ENCODE peak calls at places on chromosome 3, in ten cellular contexts. T is progenitor cell of endocrine pancreas, R is GM20000, B is WTC11, H is RWPE2, M is brain microvascular endothelial cell, D is heart left ventricle, K is endodermal cell, W is BE2C, X is stomach. Y is an unnamed sample.

GRCh38 chr3:130543322-130543721 is 26.3 kb downstream of the COL6A6 start:
- DNase-seq in T (no peak), R (no peak), B (no peak), H (no peak), M (no peak), D (no peak), K (no peak), W (no peak), X (no peak), Y (no peak)

GRCh38 chr3:113136071-113136470 is 75.3 kb upstream of the BOC start:
- DNase-seq in T (no peak), R (no peak), B (no peak), H (no peak), M (no peak), D (no peak), K (no peak), W (no peak), X (no peak), Y (no peak)

GRCh38 chr3:189914799-189915198 is 205.9 kb downstream of the P3H2 start:
- DNase-seq in T (no peak), R (no peak), B (no peak), H (peak), M (peak), D (no peak), K (no peak), W (no peak), X (no peak), Y (no peak)

GRCh38 chr3:127456471-127457093 is 134.0 kb downstream of the TPRA1 start:
- DNase-seq in T (no peak), R (no peak), B (peak), H (peak), M (peak), D (no peak), K (peak), W (peak), X (peak), Y (peak)

GRCh38 chr3:140093742-140094141 is 158.8 kb downstream of the CLSTN2 start:
- DNase-seq in T (no peak), R (no peak), B (no peak), H (no peak), M (peak), D (no peak), K (no peak), W (peak), X (peak), Y (no peak)

GRCh38 chr3:194123735-194124134 is 12.2 kb upstream of the HES1 start:
- DNase-seq in T (no peak), R (no peak), B (no peak), H (no peak), M (no peak), D (no peak), K (no peak), W (no peak), X (no peak), Y (no peak)

GRCh38 chr3:102979682-102980378 is 545.0 kb downstream of the ZPLD1 start:
- DNase-seq in T (no peak), R (no peak), B (no peak), H (peak), M (peak), D (peak), K (no peak), W (peak), X (peak), Y (no peak)

GRCh38 chr3:31041161-31041978 is 146.9 kb upstream of the GADL1 start:
- DNase-seq in T (no peak), R (no peak), B (peak), H (peak), M (peak), D (no peak), K (peak), W (no peak), X (no peak), Y (no peak)

GRCh38 chr3:19573644-19574043 is 360.4 kb downstream of the EFHB start:
- DNase-seq in T (no peak), R (no peak), B (no peak), H (no peak), M (no peak), D (no peak), K (no peak), W (no peak), X (no peak), Y (no peak)

GRCh38 chr3:9704343-9705322 is 1.0 kb downstream of the CPNE9 start:
- DNase-seq in T (peak), R (peak), B (peak), H (no peak), M (no peak), D (no peak), K (peak), W (peak), X (peak), Y (no peak)

GRCh38 chr3:171242170-171242569 is 215.7 kb upstream of the SLC2A2 start:
- DNase-seq in T (no peak), R (no peak), B (no peak), H (no peak), M (no peak), D (no peak), K (no peak), W (no peak), X (no peak), Y (no peak)

GRCh38 chr3:160448845-160449659 is 534 bp downstream of the TRIM59 start:
- DNase-seq in T (no peak), R (peak), B (no peak), H (peak), M (no peak), D (peak), K (no peak), W (no peak), X (no peak), Y (no peak)

GRCh38 chr3:122680381-122681293 is at the start of gene PARP14:
- DNase-seq in T (peak), R (peak), B (peak), H (no peak), M (peak), D (peak), K (peak), W (peak), X (peak), Y (no peak)

GRCh38 chr3:171056528-171056927 is 30.0 kb upstream of the SLC2A2 start:
- DNase-seq in T (no peak), R (no peak), B (no peak), H (no peak), M (peak), D (no peak), K (no peak), W (no peak), X (no peak), Y (no peak)

GRCh38 chr3:72054976-72055375 is 270.0 kb upstream of the PROK2 start:
- DNase-seq in T (no peak), R (no peak), B (no peak), H (no peak), M (no peak), D (no peak), K (no peak), W (no peak), X (no peak), Y (no peak)

GRCh38 chr3:8953336-8953735 is 9.9 kb downstream of the RAD18 start:
- DNase-seq in T (no peak), R (no peak), B (no peak), H (no peak), M (no peak), D (no peak), K (no peak), W (no peak), X (no peak), Y (no peak)

GRCh38 chr3:74426571-74426970 is 187.9 kb downstream of the CNTN3 start:
- DNase-seq in T (no peak), R (no peak), B (no peak), H (no peak), M (peak), D (no peak), K (no peak), W (no peak), X (no peak), Y (no peak)

GRCh38 chr3:105868450-105868744 is 415 bp downstream of the CBLB start:
- DNase-seq in T (peak), R (peak), B (peak), H (peak), M (peak), D (peak), K (peak), W (peak), X (peak), Y (peak)

GRCh38 chr3:17955411-17955810 is 213.0 kb upstream of the TBC1D5 start:
- DNase-seq in T (no peak), R (no peak), B (no peak), H (no peak), M (no peak), D (no peak), K (no peak), W (no peak), X (no peak), Y (no peak)

GRCh38 chr3:127560051-127560787 is 30.3 kb downstream of the TPRA1 start:
- DNase-seq in T (no peak), R (no peak), B (no peak), H (no peak), M (no peak), D (no peak), K (no peak), W (no peak), X (no peak), Y (no peak)

GRCh38 chr3:69541059-69541471 is 155.2 kb upstream of the FRMD4B start:
- DNase-seq in T (peak), R (no peak), B (peak), H (peak), M (no peak), D (no peak), K (peak), W (peak), X (no peak), Y (no peak)

GRCh38 chr3:123347205-123347604 is 101.7 kb downstream of the ADCY5 start:
- DNase-seq in T (no peak), R (no peak), B (no peak), H (peak), M (no peak), D (no peak), K (no peak), W (no peak), X (no peak), Y (no peak)

GRCh38 chr3:156533205-156533604 is 21.7 kb downstream of the SSR3 start:
- DNase-seq in T (no peak), R (no peak), B (no peak), H (no peak), M (peak), D (no peak), K (no peak), W (no peak), X (no peak), Y (no peak)

GRCh38 chr3:156532730-156533129 is 22.2 kb downstream of the SSR3 start:
- DNase-seq in T (no peak), R (no peak), B (no peak), H (no peak), M (no peak), D (no peak), K (no peak), W (no peak), X (no peak), Y (no peak)

GRCh38 chr3:156536524-156537316 is 18.2 kb downstream of the SSR3 start:
- DNase-seq in T (no peak), R (no peak), B (no peak), H (no peak), M (no peak), D (no peak), K (no peak), W (no peak), X (no peak), Y (no peak)

GRCh38 chr3:156535798-156536197 is 19.1 kb downstream of the SSR3 start:
- DNase-seq in T (no peak), R (no peak), B (no peak), H (no peak), M (no peak), D (no peak), K (no peak), W (no peak), X (no peak), Y (no peak)

DNA sequence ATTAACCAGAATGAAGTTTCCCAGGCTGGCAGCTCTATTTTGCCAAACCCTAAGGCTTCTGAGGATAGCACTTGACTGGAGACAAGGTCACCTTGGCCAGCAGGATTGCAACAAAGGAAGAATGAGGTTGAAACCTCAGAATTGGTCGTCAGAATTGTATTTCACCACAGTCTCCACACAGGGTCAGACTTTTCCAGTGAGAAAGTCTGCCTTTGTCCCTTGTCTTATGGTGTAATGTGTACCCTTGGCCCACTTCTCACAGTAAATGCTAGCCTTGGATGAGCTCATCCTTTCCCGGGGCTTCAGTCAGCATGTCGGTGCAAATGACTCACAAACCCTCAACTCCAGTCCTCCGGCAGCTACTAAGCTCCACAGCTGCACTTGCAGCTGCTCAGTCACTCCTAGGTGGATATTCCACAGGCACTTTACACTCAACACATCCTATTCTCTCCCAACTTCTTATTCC is 19.7 kb downstream of the SSR3 start:
- DNase-seq in T (no peak), R (no peak), B (no peak), H (peak), M (peak), D (no peak), K (peak), W (peak), X (peak), Y (no peak)
- TF ChIP-seq CTCF in T (peak), R (no peak), B (no peak), H (peak), M (peak), D (peak), K (peak), W (peak), X (no peak), Y (peak)

GRCh38 chr3:55903680-55904079 is 416.6 kb upstream of the WNT5A start:
- DNase-seq in T (no peak), R (no peak), B (no peak), H (no peak), M (no peak), D (no peak), K (no peak), W (no peak), X (no peak), Y (no peak)

GRCh38 chr3:55897573-55898224 is 410.6 kb upstream of the WNT5A start:
- DNase-seq in T (no peak), R (no peak), B (no peak), H (no peak), M (no peak), D (no peak), K (peak), W (no peak), X (no peak), Y (no peak)

GRCh38 chr3:55904716-55905115 is 417.6 kb upstream of the WNT5A start:
- DNase-seq in T (no peak), R (no peak), B (no peak), H (no peak), M (no peak), D (no peak), K (no peak), W (no peak), X (no peak), Y (no peak)

GRCh38 chr3:55896155-55896554 is 409.0 kb upstream of the WNT5A start:
- DNase-seq in T (no peak), R (no peak), B (no peak), H (no peak), M (no peak), D (no peak), K (no peak), W (no peak), X (no peak), Y (no peak)

GRCh38 chr3:55899887-55900286 is 412.8 kb upstream of the WNT5A start:
- DNase-seq in T (no peak), R (peak), B (peak), H (no peak), M (no peak), D (no peak), K (peak), W (peak), X (no peak), Y (no peak)
- TF ChIP-seq CTCF in T (peak), R (no peak), B (no peak), H (peak), M (peak), D (no peak), K (peak), W (peak), X (no peak), Y (peak)

DNA sequence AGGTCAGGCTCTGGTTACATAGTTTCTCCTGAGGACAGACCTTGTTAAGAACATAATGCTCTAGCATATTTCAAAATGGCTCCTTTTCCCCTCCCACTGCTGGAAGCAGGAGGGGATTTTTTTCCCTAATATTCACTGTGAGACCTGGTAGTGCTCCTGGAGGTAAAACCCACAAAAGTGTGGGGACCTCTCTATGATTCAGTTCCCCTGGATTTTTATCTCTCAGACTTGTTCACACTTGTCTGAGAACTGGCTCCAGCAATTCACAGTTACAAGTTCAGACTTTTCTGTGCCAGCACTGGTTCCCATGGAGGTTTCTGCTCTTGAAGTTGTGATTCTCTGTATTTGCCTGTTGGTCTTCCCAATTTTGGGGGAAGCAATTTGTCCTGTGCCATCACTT is 36.3 kb upstream of the PCOLCE2 start:
- DNase-seq in T (no peak), R (no peak), B (no peak), H (no peak), M (no peak), D (no peak), K (no peak), W (no peak), X (no peak), Y (no peak)
- TF ChIP-seq CTCF in T (no peak), R (no peak), B (no peak), H (no peak), M (no peak), D (no peak), K (no peak), W (no peak), X (no peak), Y (no peak)

DNA sequence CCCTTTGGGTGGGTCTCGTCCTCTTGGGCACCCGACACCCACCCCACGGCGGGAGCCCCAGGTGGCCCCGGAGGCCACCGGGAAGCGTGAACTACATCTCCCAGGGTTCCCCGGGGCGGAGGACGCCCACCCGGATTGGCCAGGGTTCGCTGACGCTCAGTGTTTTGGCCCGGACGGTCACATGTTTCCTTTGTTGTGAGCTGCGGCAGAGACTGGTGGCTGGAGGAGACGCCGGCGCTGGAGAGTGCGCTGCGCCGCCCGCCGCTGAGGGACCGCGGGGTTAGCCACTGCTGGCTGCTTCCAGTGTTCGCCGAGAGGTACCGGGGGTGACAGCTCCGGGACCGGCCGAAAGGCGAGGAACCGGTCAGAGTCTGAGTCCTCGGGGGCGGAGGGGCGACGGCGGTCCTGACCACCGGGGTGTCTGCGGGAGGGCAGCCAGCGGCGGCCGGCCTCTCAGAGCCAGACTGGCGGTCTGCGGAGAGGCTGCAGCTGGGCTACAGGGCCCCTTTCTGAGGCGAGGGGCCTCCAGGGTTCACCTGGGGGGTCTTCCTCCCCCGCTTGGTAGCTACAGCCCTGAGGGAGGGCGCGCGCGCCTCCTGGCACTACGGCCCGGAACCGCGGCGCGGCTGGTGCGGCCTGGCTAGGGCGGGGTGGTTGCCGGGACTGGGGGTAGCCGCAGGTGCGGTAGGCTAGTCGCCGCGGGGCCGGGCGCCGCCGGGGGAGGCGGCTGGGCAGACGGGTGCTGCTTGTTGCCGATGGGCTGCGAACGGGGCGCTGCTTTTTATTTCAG is at the start of gene KLHL24:
- DNase-seq in T (peak), R (peak), B (peak), H (peak), M (peak), D (peak), K (peak), W (peak), X (peak), Y (peak)
- TF ChIP-seq CTCF in T (no peak), R (no peak), B (no peak), H (peak), M (peak), D (no peak), K (peak), W (no peak), X (no peak), Y (peak)

GRCh38 chr3:120198305-120198878 is 86.6 kb downstream of the GPR156 start:
- DNase-seq in T (no peak), R (no peak), B (no peak), H (no peak), M (peak), D (no peak), K (no peak), W (no peak), X (no peak), Y (no peak)
- TF ChIP-seq CTCF in T (peak), R (peak), B (no peak), H (peak), M (peak), D (no peak), K (peak), W (peak), X (no peak), Y (peak)

DNA sequence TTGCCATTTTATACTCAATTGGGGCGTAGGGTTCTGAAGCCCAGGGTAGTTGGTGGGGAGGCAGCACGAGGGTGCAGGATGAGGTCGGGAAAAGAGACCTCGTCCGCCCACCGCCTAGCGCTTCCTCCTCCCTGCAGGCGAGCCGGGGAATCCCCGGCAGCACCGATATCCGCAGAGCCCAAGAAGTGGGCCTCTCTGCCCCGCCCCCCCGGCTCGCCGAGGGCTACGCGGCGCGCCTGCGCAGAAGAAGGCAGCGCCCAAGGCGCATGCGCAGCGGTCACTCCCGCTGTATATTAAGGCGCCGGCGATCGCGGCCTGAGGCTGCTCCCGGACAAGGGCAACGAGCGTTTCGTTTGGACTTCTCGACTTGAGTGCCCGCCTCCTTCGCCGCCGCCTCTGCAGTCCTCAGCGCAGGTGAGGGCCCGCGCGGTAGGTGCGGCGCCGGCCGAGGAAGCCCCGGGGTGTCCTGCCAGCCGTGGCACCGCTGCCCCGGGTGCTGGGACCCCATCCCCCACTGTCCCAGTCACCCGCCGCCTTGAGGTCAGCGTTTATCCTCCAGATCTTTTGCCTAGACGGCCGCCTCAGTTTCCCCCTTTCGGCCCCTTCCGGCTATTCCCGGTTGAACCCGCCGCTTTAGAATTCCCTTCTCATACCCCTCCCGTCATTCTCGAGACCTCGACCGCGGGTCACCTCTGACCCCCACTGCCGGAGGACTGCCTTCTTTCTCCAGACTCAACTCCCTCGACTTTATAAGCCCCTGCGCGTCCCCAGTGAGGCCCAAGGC is at the start of gene ALAS1:
- DNase-seq in T (peak), R (peak), B (peak), H (peak), M (peak), D (peak), K (peak), W (peak), X (peak), Y (no peak)
- TF ChIP-seq CTCF in T (peak), R (no peak), B (no peak), H (no peak), M (peak), D (peak), K (peak), W (peak), X (peak), Y (no peak)

Y was measured in chondrocyte.